ENCODE peak calls at places on chromosomes 12 and 14, in eight cellular contexts. H is ELR; N is iPS DF 19.7; B is T-helper 1 cell; P is activated T-helper 1 cell treated with anti-CD3 and anti-CD28 coated beads, Interleukin-12 subunit alpha, Interleukin-12 subunit beta, Interleukin-2, Interleukin-4 antibody, amounts not matched to agents 30 ng/mL and 10 ng/mL and 1 ng/mL, durations not matched to agents 14 hours and 24 hours and 36 hours; K is fibroblast of the aortic adventitia; S is EL; X is Ammon's horn. Y is an unnamed sample.

GRCh38 chr12:75130811-75131210 is 78.8 kb downstream of the KCNC2 start:
- DNase-seq in H (peak), N (no peak), B (no peak), P (no peak), K (no peak), S (peak), X (no peak), Y (peak)

GRCh38 chr12:128974881-128975280 is 121.6 kb downstream of the GLT1D1 start:
- DNase-seq in H (no peak), N (no peak), B (no peak), P (no peak), K (no peak), S (no peak), X (no peak), Y (no peak)

GRCh38 chr14:54395716-54396115 is 1.1 kb upstream of the CDKN3 start:
- DNase-seq in H (no peak), N (no peak), B (no peak), P (no peak), K (no peak), S (no peak), X (no peak), Y (no peak)

GRCh38 chr14:58362798-58363412 is 32.8 kb upstream of the TOMM20L start:
- DNase-seq in H (peak), N (no peak), B (no peak), P (no peak), K (peak), S (peak), X (peak), Y (peak)

GRCh38 chr14:64439141-64439540 is 26.2 kb upstream of the AKAP5 start:
- DNase-seq in H (no peak), N (no peak), B (no peak), P (no peak), K (no peak), S (no peak), X (no peak), Y (no peak)

GRCh38 chr12:63889236-63889635 is 44.7 kb downstream of the SRGAP1 start:
- DNase-seq in H (peak), N (no peak), B (no peak), P (no peak), K (peak), S (peak), X (no peak), Y (no peak)

GRCh38 chr12:2417761-2418160 is 365.0 kb downstream of the CACNA1C start:
- DNase-seq in H (no peak), N (peak), B (no peak), P (no peak), K (no peak), S (no peak), X (no peak), Y (no peak)

GRCh38 chr14:75120546-75121291 is 6.1 kb downstream of the NEK9 start:
- DNase-seq in H (no peak), N (no peak), B (no peak), P (no peak), K (no peak), S (no peak), X (no peak), Y (no peak)

GRCh38 chr14:71554323-71554722 is 377.9 kb upstream of the RGS6 start:
- DNase-seq in H (no peak), N (no peak), B (no peak), P (no peak), K (no peak), S (no peak), X (no peak), Y (no peak)

GRCh38 chr12:22285871-22286270 is 48.6 kb downstream of the ST8SIA1 start:
- DNase-seq in H (no peak), N (no peak), B (no peak), P (no peak), K (peak), S (no peak), X (no peak), Y (no peak)

GRCh38 chr12:65122661-65123060 is 1.6 kb upstream of the WIF1 start:
- DNase-seq in H (no peak), N (no peak), B (no peak), P (no peak), K (no peak), S (no peak), X (no peak), Y (no peak)

GRCh38 chr12:3231399-3231876 is 154.3 kb downstream of the TSPAN9 start:
- DNase-seq in H (no peak), N (no peak), B (no peak), P (no peak), K (no peak), S (no peak), X (no peak), Y (peak)

GRCh38 chr14:103641181-103641580 is 12.2 kb downstream of the KLC1 start:
- DNase-seq in H (peak), N (no peak), B (no peak), P (no peak), K (peak), S (peak), X (no peak), Y (no peak)

GRCh38 chr12:12249216-12250050 is 17.4 kb downstream of the LRP6 start:
- DNase-seq in H (no peak), N (no peak), B (no peak), P (no peak), K (no peak), S (no peak), X (no peak), Y (no peak)